ENCODE peak calls at places on chromosome 4, in six cellular contexts. V is transverse colon, I is HepG2, D is stomach, A is IMR-90, T is prostate gland. B is an unnamed sample.

GRCh38 chr4:135354876-135355275 is 1153.3 kb upstream of the PABPC4L start:
- DNase-seq in T (no peak), V (no peak), I (no peak), A (peak), D (no peak), B (no peak)

GRCh38 chr4:174401471-174402130 is 117.9 kb downstream of the CEP44 start:
- DNase-seq in T (no peak), D (no peak), A (no peak), I (no peak), V (no peak), B (no peak)

GRCh38 chr4:168656055-168656660 is 159.3 kb downstream of the PALLD start:
- DNase-seq in A (peak), V (no peak), T (no peak), I (no peak), D (no peak), B (no peak)

GRCh38 chr4:105631818-105632400 is 76.6 kb downstream of the INTS12 start:
- DNase-seq in V (no peak), D (no peak), A (no peak), T (no peak), I (no peak), B (no peak)

GRCh38 chr4:128582319-128582948 is 227.1 kb upstream of the JADE1 start:
- DNase-seq in D (no peak), I (no peak), T (no peak), A (peak), V (no peak), B (no peak)

GRCh38 chr4:185128272-185129119 is 14.6 kb upstream of the SLC25A4 start:
- DNase-seq in T (peak), I (no peak), V (peak), D (no peak), A (no peak), B (no peak)

GRCh38 chr4:67660418-67660817 is 40.5 kb downstream of the UBA6 start:
- DNase-seq in V (no peak), I (no peak), T (no peak), D (no peak), A (no peak), B (no peak)

GRCh38 chr4:86878640-86879039 is 13.6 kb downstream of the C4orf36 start:
- DNase-seq in I (no peak), A (no peak), V (no peak), T (no peak), D (no peak), B (no peak)

GRCh38 chr4:10596586-10597285 is 87.8 kb downstream of the CLNK start:
- DNase-seq in I (no peak), D (no peak), V (no peak), T (no peak), A (no peak), B (no peak)

GRCh38 chr4:109301691-109302365 is 630 bp downstream of the COL25A1 start:
- DNase-seq in D (no peak), I (no peak), V (no peak), A (no peak), T (no peak), B (no peak)

GRCh38 chr4:27684501-27685077 is 823.9 kb downstream of the STIM2 start:
- DNase-seq in A (peak), D (peak), V (peak), I (peak), T (peak), B (no peak)

GRCh38 chr4:26787461-26788340 is 72.9 kb upstream of the STIM2 start:
- DNase-seq in A (peak), I (peak), D (peak), V (peak), T (peak), B (peak)

GRCh38 chr4:153514001-153514526 is 47.9 kb downstream of the TMEM131L start:
- DNase-seq in D (no peak), A (peak), V (no peak), I (no peak), T (no peak), B (peak)

GRCh38 chr4:37892641-37893040 is 1.8 kb downstream of the TBC1D1 start:
- DNase-seq in T (no peak), D (no peak), A (no peak), I (no peak), V (peak), B (no peak)

GRCh38 chr4:69934150-69934549 is 3.3 kb downstream of the CSN1S1 start:
- DNase-seq in I (no peak), V (no peak), A (no peak), T (no peak), D (no peak), B (no peak)

GRCh38 chr4:47849466-47849865 is 11.6 kb upstream of the CORIN start:
- DNase-seq in D (no peak), V (no peak), A (peak), I (no peak), T (no peak), B (no peak)

GRCh38 chr4:155552180-155552579 is 114.5 kb upstream of the GUCY1A1 start:
- DNase-seq in D (no peak), V (no peak), A (peak), T (no peak), I (no peak), B (no peak)

GRCh38 chr4:166602068-166602467 is 632.2 kb downstream of the SPOCK3 start:
- DNase-seq in V (no peak), D (no peak), T (no peak), I (no peak), A (no peak), B (no peak)

GRCh38 chr4:151671541-151672059 is 89.2 kb downstream of the GATB start:
- DNase-seq in V (no peak), T (no peak), D (no peak), A (no peak), I (no peak), B (no peak)

GRCh38 chr4:176321589-176321988 is 1.8 kb downstream of the SPCS3 start:
- DNase-seq in V (no peak), I (no peak), A (no peak), T (no peak), D (no peak), B (no peak)

GRCh38 chr4:2501034-2501594 is 32.2 kb downstream of the RNF4 start:
- DNase-seq in I (no peak), V (no peak), T (no peak), A (no peak), D (no peak), B (no peak)
- TF ChIP-seq POLR2A in I (no peak), V (no peak), T (no peak), A (no peak), D (no peak), B (no peak)

GRCh38 chr4:6986067-6986780 is 56.9 kb upstream of the TADA2B start:
- DNase-seq in T (peak), D (no peak), V (no peak), A (peak), I (no peak), B (peak)
- TF ChIP-seq POLR2A in T (no peak), D (no peak), V (no peak), A (no peak), I (no peak), B (peak)

GRCh38 chr4:61545902-61546498 is 345.9 kb downstream of the ADGRL3 start:
- DNase-seq in A (no peak), T (no peak), I (no peak), D (no peak), V (no peak), B (no peak)

GRCh38 chr4:61543976-61544375 is 343.9 kb downstream of the ADGRL3 start:
- DNase-seq in V (no peak), D (no peak), A (no peak), I (no peak), T (no peak), B (no peak)

GRCh38 chr4:61541474-61541873 is 341.3 kb downstream of the ADGRL3 start:
- DNase-seq in A (no peak), I (peak), V (no peak), D (no peak), T (no peak), B (no peak)

DNA sequence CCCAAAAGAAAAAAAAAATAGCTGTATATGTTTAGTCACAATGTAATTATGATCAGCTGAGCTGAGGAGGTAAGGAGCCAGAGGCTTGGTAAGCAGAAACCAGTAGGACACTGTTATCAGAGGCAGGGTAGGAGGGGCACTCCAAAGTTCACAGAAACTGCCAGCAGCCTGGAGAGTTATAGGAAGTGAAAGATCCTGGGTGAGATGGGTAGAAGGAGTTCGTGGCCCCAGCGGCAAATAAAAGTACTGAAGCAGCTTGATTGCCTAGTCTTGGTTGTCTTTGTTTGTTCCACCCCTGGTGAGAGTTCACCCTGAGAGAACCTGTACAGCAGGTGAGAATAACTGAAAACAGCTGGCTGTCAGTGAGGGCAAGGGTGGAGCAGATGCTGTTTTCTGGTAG is 340.8 kb downstream of the ADGRL3 start:
- DNase-seq in I (peak), T (no peak), A (no peak), D (peak), V (peak), B (no peak)
- TF ChIP-seq POLR2A in I (no peak), T (no peak), A (no peak), D (no peak), V (no peak), B (no peak)

GRCh38 chr4:8392591-8393190 is 47.8 kb downstream of the ACOX3 start:
- DNase-seq in A (peak), I (no peak), D (no peak), V (no peak), T (no peak), B (no peak)
- TF ChIP-seq POLR2A in A (no peak), I (no peak), D (no peak), V (no peak), T (no peak), B (no peak)

GRCh38 chr4:104490770-104491395 is 3.8 kb downstream of the CXXC4 start:
- DNase-seq in D (peak), A (peak), I (peak), T (peak), V (peak), B (peak)

GRCh38 chr4:104491826-104492771 is 2.6 kb downstream of the CXXC4 start:
- DNase-seq in V (peak), T (peak), I (no peak), D (no peak), A (no peak), B (no peak)

GRCh38 chr4:104489731-104490095 is 5.0 kb downstream of the CXXC4 start:
- DNase-seq in I (no peak), V (no peak), A (no peak), T (no peak), D (no peak), B (no peak)

GRCh38 chr4:104490096-104490769 is 4.5 kb downstream of the CXXC4 start:
- DNase-seq in A (no peak), I (no peak), V (peak), T (peak), D (no peak), B (peak)

DNA sequence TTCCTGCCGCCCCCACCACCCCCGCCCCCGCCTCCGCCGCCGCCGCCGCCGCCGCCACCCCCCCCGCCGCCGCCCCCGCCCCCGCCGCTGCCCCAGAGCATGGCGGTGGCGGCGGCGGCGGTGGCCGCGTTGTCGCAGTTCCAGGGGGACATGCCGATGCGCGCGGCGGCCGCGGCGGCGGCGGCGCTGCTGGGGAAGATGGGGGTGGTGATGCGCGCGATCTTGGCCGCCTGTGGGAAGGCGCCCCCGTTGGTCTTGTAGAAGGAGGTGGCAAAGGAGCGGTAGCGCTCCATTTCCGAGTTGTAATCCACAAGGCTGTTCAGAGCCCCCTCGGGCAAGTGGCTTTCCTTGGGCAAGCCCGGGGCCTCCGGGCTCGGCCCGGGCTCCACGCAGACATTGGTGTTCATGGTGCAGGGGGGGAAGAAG is 3.3 kb downstream of the CXXC4 start:
- DNase-seq in T (peak), I (no peak), D (peak), A (no peak), V (peak), B (peak)
- TF ChIP-seq POLR2A in T (no peak), I (no peak), D (no peak), A (no peak), V (no peak), B (peak)

DNA sequence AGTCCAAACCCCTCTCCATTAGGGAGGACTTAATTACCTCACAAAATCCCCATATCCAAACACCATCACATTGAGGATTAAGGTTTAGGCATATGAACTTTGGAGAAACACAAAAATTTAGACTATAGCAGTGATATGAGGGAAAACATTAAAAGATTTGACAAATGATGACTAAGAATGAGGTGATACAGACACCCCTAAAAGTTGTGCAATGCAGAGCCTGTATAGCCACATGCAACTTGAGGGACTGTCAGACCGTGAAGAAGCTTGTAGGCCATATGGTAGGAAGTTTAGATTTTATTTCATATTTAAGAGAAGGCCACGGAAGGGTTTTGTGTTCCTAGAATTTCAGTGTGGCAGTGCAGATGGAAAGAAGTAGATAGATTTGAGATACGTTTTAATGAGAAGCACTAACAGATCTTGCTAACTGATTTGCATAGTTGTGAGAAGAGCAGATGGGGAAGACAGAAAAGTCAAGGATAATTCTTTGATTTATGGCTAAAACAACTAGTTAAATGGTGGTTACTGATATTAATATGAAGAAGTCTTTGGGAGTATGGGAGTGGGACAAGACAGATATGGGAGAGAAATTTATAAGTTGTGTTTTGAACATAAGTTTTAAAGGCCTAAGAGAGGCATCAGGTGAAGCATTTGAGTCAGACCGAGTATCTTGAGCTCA is 5.5 kb upstream of the FIP1L1 start:
- DNase-seq in I (no peak), V (no peak), D (no peak), T (no peak), A (no peak), B (no peak)
- TF ChIP-seq POLR2A in I (no peak), V (no peak), D (no peak), T (no peak), A (no peak), B (no peak)

DNA sequence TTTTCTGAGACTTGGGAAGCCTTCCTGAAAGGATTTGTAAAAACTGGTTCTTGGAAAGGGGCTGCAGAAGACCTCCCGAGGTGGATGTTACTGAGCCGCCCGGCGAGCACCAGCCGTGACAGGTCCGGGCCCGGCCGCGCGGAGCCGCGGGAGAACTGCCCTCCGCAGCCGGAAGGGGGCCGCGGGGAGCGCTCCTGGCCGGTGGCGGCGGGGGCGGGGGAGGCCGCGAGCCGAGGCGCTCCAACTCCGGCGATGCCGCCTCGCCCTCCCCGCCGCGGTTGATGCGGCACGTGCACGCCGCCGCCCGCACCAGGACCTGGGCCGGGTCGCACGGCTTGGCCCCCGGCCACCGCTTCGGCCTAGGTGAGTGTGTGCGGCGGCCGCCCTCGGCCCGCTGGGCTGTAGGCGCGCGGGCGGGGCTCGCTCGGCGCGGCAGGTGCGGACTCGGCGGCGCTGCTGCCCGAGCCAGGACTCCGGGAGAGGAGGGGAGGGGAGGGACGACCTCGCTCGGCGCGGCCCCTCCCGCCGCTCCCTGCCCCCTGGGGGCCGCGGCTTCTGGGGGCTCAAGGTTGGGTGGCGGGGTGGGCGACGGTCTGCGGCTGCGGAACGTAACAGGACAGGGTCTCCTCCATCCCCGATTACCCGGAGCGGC is 1.7 kb downstream of the SPRY1 start:
- DNase-seq in T (peak), A (peak), I (no peak), V (peak), D (peak), B (no peak)
- TF ChIP-seq POLR2A in T (no peak), A (no peak), I (no peak), V (no peak), D (no peak), B (no peak)

GRCh38 chr4:6526171-6526570 is 48.8 kb upstream of the MAN2B2 start:
- DNase-seq in T (no peak), I (no peak), V (no peak), D (no peak), A (no peak), B (no peak)
- TF ChIP-seq POLR2A in T (no peak), I (no peak), V (no peak), D (no peak), A (no peak), B (no peak)

GRCh38 chr4:1346781-1347409 is at the start of gene UVSSA:
- DNase-seq in T (peak), A (peak), V (peak), I (peak), D (peak), B (peak)
- TF ChIP-seq POLR2A in T (peak), A (no peak), V (peak), I (no peak), D (no peak), B (peak)